ENCODE peak calls at places on chromosomes 7 and 10, in nine cellular contexts. N is stimulated activated CD4-positive, alpha-beta T cell treated with anti-CD3 and anti-CD28 coated beads, Interleukin-2, amount 100 ng/mL, for 48 hours; V is EL; M is glutamatergic neuron; O is activated naive CD8-positive, alpha-beta T cell treated with anti-CD3 and anti-CD28 coated beads, Interleukin-2, amount 10 ng/mL, durations not matched to agents 7 days and 5 days; S is hepatocyte; A is anterior cingulate cortex; U is AG09309; Y is Jurkat, Clone E6-1. Z is an unnamed sample.

GRCh38 chr10:84352251-84352842 is 24.0 kb downstream of the CCSER2 start:
- DNase-seq in N (peak), V (peak), M (peak), O (peak), S (peak), A (peak), U (no peak), Y (peak), Z (peak)

GRCh38 chr7:136399378-136399777 is 422.2 kb upstream of the MTPN start:
- DNase-seq in N (no peak), V (no peak), M (no peak), O (no peak), S (no peak), A (no peak), U (no peak), Y (no peak), Z (no peak)

GRCh38 chr7:37782166-37782565 is 66.2 kb upstream of the NME8 start:
- DNase-seq in N (no peak), V (no peak), M (no peak), O (no peak), S (no peak), A (no peak), U (no peak), Y (no peak), Z (no peak)

GRCh38 chr10:123999956-124000615 is 93.3 kb downstream of the CHST15 start:
- DNase-seq in N (no peak), V (no peak), M (peak), O (no peak), S (no peak), A (no peak), U (no peak), Y (no peak), Z (no peak)

GRCh38 chr7:18610331-18610948 is 114.9 kb downstream of the HDAC9 start:
- DNase-seq in N (no peak), V (peak), M (no peak), O (no peak), S (peak), A (no peak), U (no peak), Y (no peak), Z (no peak)

GRCh38 chr7:157470699-157471098 is 133.9 kb downstream of the DNAJB6 start:
- DNase-seq in N (no peak), V (no peak), M (no peak), O (no peak), S (no peak), A (no peak), U (no peak), Y (no peak), Z (no peak)

GRCh38 chr10:79019441-79019840 is 49.3 kb upstream of the ZMIZ1 start:
- DNase-seq in N (no peak), V (no peak), M (no peak), O (peak), S (no peak), A (no peak), U (no peak), Y (no peak), Z (no peak)

GRCh38 chr7:151308256-151308655 is 33.4 kb upstream of the NUB1 start:
- DNase-seq in N (no peak), V (no peak), M (peak), O (no peak), S (no peak), A (no peak), U (no peak), Y (no peak), Z (no peak)

GRCh38 chr10:60203993-60204618 is 185.6 kb downstream of the ANK3 start:
- DNase-seq in N (no peak), V (peak), M (no peak), O (no peak), S (peak), A (no peak), U (no peak), Y (peak), Z (no peak)

GRCh38 chr10:103660364-103661197 is 167.1 kb downstream of the NEURL1 start:
- DNase-seq in N (peak), V (peak), M (no peak), O (peak), S (no peak), A (no peak), U (no peak), Y (no peak), Z (peak)

GRCh38 chr10:102634696-102635095 is 9.6 kb upstream of the TRIM8 start:
- DNase-seq in N (no peak), V (no peak), M (no peak), O (no peak), S (no peak), A (no peak), U (no peak), Y (no peak), Z (no peak)

GRCh38 chr7:156560075-156560474 is 80.5 kb upstream of the RNF32 start:
- DNase-seq in N (no peak), V (no peak), M (no peak), O (no peak), S (no peak), A (no peak), U (no peak), Y (no peak), Z (no peak)

GRCh38 chr7:89726548-89726947 is 427.7 kb upstream of the STEAP1 start:
- DNase-seq in N (no peak), V (no peak), M (no peak), O (no peak), S (no peak), A (no peak), U (no peak), Y (no peak), Z (no peak)

GRCh38 chr10:104777086-104777799 is 136.2 kb downstream of the SORCS3 start:
- DNase-seq in N (no peak), V (no peak), M (no peak), O (no peak), S (no peak), A (no peak), U (no peak), Y (no peak), Z (no peak)

GRCh38 chr10:49300140-49300974 is 1.4 kb downstream of the C10orf71 start:
- DNase-seq in N (no peak), V (no peak), M (no peak), O (no peak), S (peak), A (no peak), U (no peak), Y (no peak), Z (no peak)

GRCh38 chr7:139682136-139683013 is 95.4 kb downstream of the HIPK2 start:
- DNase-seq in N (peak), V (peak), M (no peak), O (no peak), S (no peak), A (no peak), U (no peak), Y (no peak), Z (no peak)

GRCh38 chr10:125779403-125780327 is 4.0 kb upstream of the MMP21 start:
- DNase-seq in N (no peak), V (no peak), M (no peak), O (no peak), S (no peak), A (no peak), U (no peak), Y (no peak), Z (no peak)

GRCh38 chr10:17965649-17966048 is 13.9 kb downstream of the SLC39A12 start:
- DNase-seq in N (no peak), V (no peak), M (no peak), O (no peak), S (no peak), A (no peak), U (no peak), Y (no peak), Z (no peak)

GRCh38 chr7:84629640-84630318 is 435.2 kb upstream of the SEMA3A start:
- DNase-seq in N (no peak), V (no peak), M (no peak), O (no peak), S (no peak), A (no peak), U (no peak), Y (no peak), Z (no peak)

GRCh38 chr7:141944811-141945210 is 2.0 kb downstream of the CLEC5A start:
- DNase-seq in N (no peak), V (no peak), M (no peak), O (no peak), S (no peak), A (no peak), U (no peak), Y (no peak), Z (no peak)

GRCh38 chr7:38681882-38682281 is 50.7 kb upstream of the AMPH start:
- DNase-seq in N (no peak), V (no peak), M (no peak), O (no peak), S (no peak), A (no peak), U (no peak), Y (no peak), Z (no peak)

GRCh38 chr7:71479231-71479630 is 347.3 kb downstream of the GALNT17 start:
- DNase-seq in N (no peak), V (no peak), M (no peak), O (no peak), S (no peak), A (no peak), U (no peak), Y (no peak), Z (no peak)

GRCh38 chr10:22599048-22599561 is 115.3 kb downstream of the PIP4K2A start:
- DNase-seq in N (no peak), V (peak), M (no peak), O (no peak), S (no peak), A (no peak), U (peak), Y (no peak), Z (no peak)

GRCh38 chr10:20503186-20503585 is 393.9 kb downstream of the NEBL start:
- DNase-seq in N (no peak), V (no peak), M (no peak), O (no peak), S (no peak), A (no peak), U (no peak), Y (no peak), Z (no peak)

Z was measured in stimulated activated naive CD4-positive, alpha-beta T cell.